ENCODE peak calls at places on chromosome 13, in six cellular contexts. C, H, S, O, W and Z are unnamed samples.

GRCh38 chr13:70841240-70842061 is 733.2 kb upstream of the KLHL1 start:
- DNase-seq in O (no peak), H (no peak), S (no peak), C (no peak), W (no peak), Z (no peak)

GRCh38 chr13:74306496-74306895 is 172.3 kb upstream of the KLF12 start:
- DNase-seq in S (no peak), C (no peak), O (no peak), H (no peak), W (peak; percentile 34), Z (peak; percentile 4)

GRCh38 chr13:20124303-20124702 is 36.5 kb downstream of the GJA3 start:
- DNase-seq in H (no peak), O (no peak), W (peak; percentile 5), C (no peak), S (no peak), Z (no peak)

GRCh38 chr13:27012482-27013197 is 159.0 kb downstream of the USP12 start:
- DNase-seq in W (peak; percentile 81), C (peak; percentile 75), O (peak; percentile 47), H (no peak), S (no peak), Z (peak; percentile 59)

GRCh38 chr13:65606622-65607021 is 1623.5 kb downstream of the PCDH9 start:
- DNase-seq in W (peak; percentile 37), O (no peak), H (no peak), C (peak; percentile 11), S (no peak), Z (peak; percentile 4)

GRCh38 chr13:61685683-61686013 is 270.0 kb upstream of the PCDH20 start:
- DNase-seq in O (peak; percentile 57), S (no peak), C (no peak), W (no peak), H (no peak), Z (no peak)

GRCh38 chr13:30809787-30810186 is 74.4 kb downstream of the ALOX5AP start:
- DNase-seq in S (no peak), C (no peak), W (no peak), H (no peak), O (no peak), Z (no peak)

GRCh38 chr13:27919299-27919933 is 384 bp upstream of the PDX1 start:
- DNase-seq in C (peak; percentile 13), W (no peak), O (no peak), S (no peak), H (peak; percentile 74), Z (no peak)

GRCh38 chr13:114115191-114115671 is 17.2 kb downstream of the RASA3 start:
- DNase-seq in O (no peak), W (peak; percentile 83), S (no peak), C (peak; percentile 96), H (no peak), Z (peak; percentile 80)

GRCh38 chr13:91946498-91947070 is 548.2 kb downstream of the GPC5 start:
- DNase-seq in O (peak; percentile 68), H (peak; percentile 28), S (no peak), W (no peak), C (peak; percentile 34), Z (peak; percentile 23)

GRCh38 chr13:94579063-94579462 is 16.9 kb downstream of the TGDS start:
- DNase-seq in O (no peak), W (no peak), S (no peak), C (no peak), H (no peak), Z (no peak)

GRCh38 chr13:73708393-73708985 is 425.7 kb downstream of the KLF12 start:
- DNase-seq in O (peak; percentile 84), H (peak; percentile 54), C (peak; percentile 56), S (no peak), W (peak; percentile 67), Z (peak; percentile 77)

GRCh38 chr13:45468676-45469075 is 3.9 kb downstream of the COG3 start:
- DNase-seq in W (no peak), H (no peak), O (no peak), C (no peak), S (no peak), Z (no peak)

GRCh38 chr13:101915755-101916107 is 463.3 kb downstream of the ITGBL1 start:
- DNase-seq in H (peak; percentile 58), W (no peak), S (no peak), C (no peak), O (no peak), Z (no peak)

GRCh38 chr13:30898721-30899188 is 7.3 kb upstream of the MEDAG start:
- DNase-seq in S (no peak), H (no peak), O (peak; percentile 12), C (peak; percentile 8), W (peak; percentile 90), Z (peak; percentile 32)

GRCh38 chr13:29301027-29301426 is 294.5 kb downstream of the SLC7A1 start:
- DNase-seq in S (no peak), W (no peak), H (no peak), C (no peak), O (no peak), Z (no peak)

GRCh38 chr13:77698211-77699058 is 948 bp downstream of the SLAIN1 start:
- DNase-seq in C (no peak), W (peak; percentile 3), O (peak; percentile 71), S (peak; percentile 30), H (peak; percentile 30), Z (peak; percentile 24)

GRCh38 chr13:39448831-39449230 is 154.2 kb downstream of the LHFPL6 start:
- DNase-seq in C (no peak), H (no peak), S (no peak), O (peak; percentile 61), W (no peak), Z (no peak)

GRCh38 chr13:35549481-35549880 is 73.0 kb upstream of the MAB21L1 start:
- DNase-seq in C (peak; percentile 58), W (peak; percentile 73), S (no peak), O (no peak), H (no peak), Z (peak; percentile 80)

GRCh38 chr13:111396457-111396856 is 76.0 kb downstream of the TEX29 start:
- DNase-seq in O (no peak), W (no peak), C (no peak), H (no peak), S (no peak), Z (no peak)

GRCh38 chr13:73467103-73467502 is 408.3 kb downstream of the KLF5 start:
- DNase-seq in O (no peak), S (no peak), H (no peak), W (no peak), C (no peak), Z (no peak)

GRCh38 chr13:51233117-51233826 is 11.1 kb downstream of the FAM124A start:
- DNase-seq in H (no peak), W (no peak), S (no peak), C (no peak), O (no peak), Z (no peak)

GRCh38 chr13:45198041-45198440 is 2.8 kb downstream of the KCTD4 start:
- DNase-seq in W (no peak), S (no peak), C (no peak), H (no peak), O (no peak), Z (no peak)

GRCh38 chr13:31980842-31981241 is 50.7 kb upstream of the FRY start:
- DNase-seq in C (no peak), W (no peak), S (no peak), H (peak; percentile 8), O (no peak), Z (peak; percentile 46)

GRCh38 chr13:35851238-35851814 is 279.9 kb downstream of the DCLK1 start:
- DNase-seq in S (no peak), C (no peak), W (no peak), O (peak; percentile 73), H (no peak), Z (no peak)

GRCh38 chr13:45102136-45102802 is 18.0 kb upstream of the GTF2F2 start:
- DNase-seq in C (no peak), S (no peak), W (no peak), H (no peak), O (peak; percentile 84), Z (no peak)

GRCh38 chr13:48726711-48727110 is 73.0 kb downstream of the CYSLTR2 start:
- DNase-seq in O (no peak), C (no peak), W (no peak), H (no peak), S (no peak), Z (no peak)

GRCh38 chr13:21014666-21015170 is 46.7 kb downstream of the LATS2 start:
- DNase-seq in C (peak; percentile 27), H (no peak), W (peak; percentile 84), S (no peak), O (no peak), Z (peak; percentile 74)

GRCh38 chr13:79225487-79226232 is 180.4 kb downstream of the RBM26 start:
- DNase-seq in S (no peak), H (no peak), C (no peak), O (no peak), W (no peak), Z (peak; percentile 14)

GRCh38 chr13:68727165-68727564 is 1380.5 kb upstream of the ATXN8OS start:
- DNase-seq in H (no peak), W (no peak), S (no peak), O (peak; percentile 59), C (peak; percentile 54), Z (peak; percentile 46)

GRCh38 chr13:97134364-97135095 is 87.6 kb upstream of the MBNL2 start:
- DNase-seq in H (no peak), S (no peak), O (no peak), W (no peak), C (no peak), Z (peak; percentile 25)

GRCh38 chr13:29948246-29948645 is 97.8 kb upstream of the UBL3 start:
- DNase-seq in S (no peak), H (no peak), C (peak; percentile 5), O (no peak), W (peak; percentile 29), Z (no peak)

GRCh38 chr13:21717817-21718216 is 46.9 kb downstream of the FGF9 start:
- DNase-seq in O (no peak), S (no peak), W (no peak), C (no peak), H (no peak), Z (peak; percentile 18)

GRCh38 chr13:112978561-112979405 is 9.8 kb downstream of the MCF2L start:
- DNase-seq in H (no peak), S (no peak), O (peak; percentile 65), C (no peak), W (no peak), Z (no peak)

GRCh38 chr13:76438050-76438449 is 448.2 kb downstream of the KCTD12 start:
- DNase-seq in W (no peak), C (no peak), S (no peak), H (no peak), O (no peak), Z (peak; percentile 63)